ENCODE peak calls at places on chromosomes 16 and 17, in four cellular contexts. W, N, L and Y are unnamed samples.

GRCh38 chr16:56357291-56357764 is 68.0 kb downstream of the AMFR start:
- DNase-seq in W (peak; percentile 63), N (peak; percentile 18), L (peak; percentile 59), Y (no peak)

GRCh38 chr17:9790889-9791876 is at the start of gene DHRS7C:
- DNase-seq in W (no peak), N (no peak), L (no peak), Y (no peak)

GRCh38 chr17:3799181-3799627 is 1.8 kb downstream of the ITGAE start:
- DNase-seq in W (no peak), N (no peak), L (no peak), Y (no peak)

GRCh38 chr16:23026777-23027362 is 122.4 kb downstream of the USP31 start:
- DNase-seq in W (no peak), N (no peak), L (peak; percentile 30), Y (no peak)

GRCh38 chr17:40070644-40070894 is 7.8 kb downstream of the THRA start:
- DNase-seq in W (no peak), N (no peak), L (no peak), Y (no peak)

GRCh38 chr17:39001703-39002637 is 34.8 kb upstream of the FBXO47 start:
- DNase-seq in W (peak; percentile 86), N (peak; percentile 72), L (peak; percentile 87), Y (no peak)

GRCh38 chr16:65229191-65229662 is 107.4 kb upstream of the CDH11 start:
- DNase-seq in W (no peak), N (no peak), L (peak; percentile 14), Y (peak; percentile 3)

GRCh38 chr17:68906638-68907037 is 48.6 kb downstream of the ABCA8 start:
- DNase-seq in W (no peak), N (no peak), L (peak; percentile 64), Y (no peak)

GRCh38 chr16:72937360-72937759 is 110.6 kb downstream of the ZFHX3 start:
- DNase-seq in W (no peak), N (peak; percentile 90), L (no peak), Y (no peak)
- H3K4me3 ChIP-seq in W (no peak overlapping the region), N (no peak overlapping the region), L (no peak overlapping the region), Y (no peak overlapping the region)

GRCh38 chr16:90047714-90048346 is 28.6 kb upstream of the DBNDD1 start:
- DNase-seq in W (peak; percentile 63), N (peak; percentile 30), L (no peak), Y (no peak)
- H3K4me3 ChIP-seq in W (peak overlapping the region; percentile 70), N (no peak overlapping the region), L (peak overlapping the region; percentile 30), Y (peak overlapping the region; percentile 38)

GRCh38 chr16:872436-873242 is 72.1 kb upstream of the GNG13 start:
- DNase-seq in W (no peak), N (no peak), L (no peak), Y (no peak)

GRCh38 chr16:873243-873661 is 72.7 kb upstream of the GNG13 start:
- DNase-seq in W (no peak), N (no peak), L (no peak), Y (no peak)

GRCh38 chr16:874366-875181 is 74.0 kb upstream of the GNG13 start:
- DNase-seq in W (no peak), N (no peak), L (no peak), Y (no peak)

GRCh38 chr16:875182-876040 is 74.9 kb upstream of the GNG13 start:
- DNase-seq in W (no peak), N (no peak), L (no peak), Y (no peak)

DNA sequence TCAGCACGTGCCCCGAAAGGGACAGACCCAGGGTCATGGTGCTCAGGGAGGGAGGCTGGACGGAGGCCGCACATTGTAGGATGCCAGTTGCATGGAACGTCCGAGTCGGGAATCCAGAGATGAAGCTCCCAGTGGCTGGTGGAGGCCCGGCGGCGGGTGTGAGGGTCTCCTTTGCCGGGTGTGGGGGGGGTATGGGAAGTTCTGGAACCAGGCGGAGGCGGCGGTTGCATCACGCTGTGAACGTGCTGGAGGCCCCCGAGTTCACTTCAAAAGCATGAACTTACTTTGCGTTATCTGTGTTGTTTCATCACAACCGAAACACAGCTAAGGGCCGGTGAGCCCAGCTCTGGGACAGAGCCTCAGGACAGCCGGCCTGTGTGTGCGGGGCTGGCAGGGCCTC is 73.4 kb upstream of the GNG13 start:
- DNase-seq in W (no peak), N (no peak), L (no peak), Y (no peak)
- H3K4me3 ChIP-seq in W (no peak overlapping the region), N (no peak overlapping the region), L (no peak overlapping the region), Y (no peak overlapping the region)

GRCh38 chr16:30926333-30926811 is 3.0 kb downstream of the FBXL19 start:
- DNase-seq in W (no peak), N (no peak), L (no peak), Y (no peak)
- H3K4me3 ChIP-seq in W (no peak overlapping the region), N (no peak overlapping the region), L (no peak overlapping the region), Y (no peak overlapping the region)

GRCh38 chr17:46151762-46152161 is 41.5 kb downstream of the KANSL1 start:
- DNase-seq in W (no peak), N (no peak), L (no peak), Y (no peak)

GRCh38 chr17:46150216-46150963 is 42.8 kb downstream of the KANSL1 start:
- DNase-seq in W (no peak), N (no peak), L (no peak), Y (no peak)

GRCh38 chr17:46154151-46154816 is 38.9 kb downstream of the KANSL1 start:
- DNase-seq in W (no peak), N (no peak), L (peak; percentile 20), Y (no peak)

GRCh38 chr17:46148247-46148646 is 45.0 kb downstream of the KANSL1 start:
- DNase-seq in W (no peak), N (no peak), L (no peak), Y (no peak)

DNA sequence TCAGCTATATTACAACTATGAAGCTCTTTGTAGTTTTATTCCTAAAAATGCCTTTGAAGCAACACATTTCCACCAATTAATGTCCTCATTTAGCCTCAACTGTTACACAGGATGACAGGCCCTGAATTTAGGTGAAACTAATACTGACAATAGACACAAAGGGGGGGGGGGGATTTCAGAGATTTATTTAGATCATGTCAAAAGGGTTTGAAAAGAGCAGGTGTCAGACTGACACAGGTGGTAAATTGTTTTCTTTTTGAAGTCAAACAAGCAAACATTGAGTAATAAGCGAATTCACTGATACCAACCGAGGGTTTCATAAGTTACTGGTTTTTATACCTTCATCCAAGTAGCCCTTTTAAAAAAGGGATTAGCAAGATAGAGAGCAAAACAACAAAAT is 40.8 kb downstream of the KANSL1 start:
- DNase-seq in W (no peak), N (no peak), L (no peak), Y (no peak)
- H3K4me3 ChIP-seq in W (no peak overlapping the region), N (no peak overlapping the region), L (no peak overlapping the region), Y (no peak overlapping the region)